ENCODE peak calls at places on chromosome 18, in eight cellular contexts. One of them, this sample, is unnamed.

GRCh38 chr18:11047817-11048216 is 101.6 kb downstream of the PIEZO2 start:
- DNase-seq in fibroblast of the conjunctiva: no peak
- DNase-seq in germinal center: no peak
- DNase-seq in NCI-H774: no peak
- DNase-seq in progenitor cell of endocrine pancreas: no peak
- DNase-seq in COR-L47: no peak
- DNase-seq in amniotic epithelial cell: no peak
- DNase-seq in cardiac septum: no peak
- DNase-seq in this sample: no peak

GRCh38 chr18:76506395-76506794 is 11.4 kb upstream of the ZNF516 start:
- DNase-seq in progenitor cell of endocrine pancreas: no peak
- DNase-seq in amniotic epithelial cell: no peak
- DNase-seq in cardiac septum: no peak
- DNase-seq in COR-L47: no peak
- DNase-seq in fibroblast of the conjunctiva: no peak
- DNase-seq in germinal center: no peak
- DNase-seq in NCI-H774: no peak
- DNase-seq in this sample: no peak

GRCh38 chr18:58057291-58057965 is 13.4 kb downstream of the NEDD4L start:
- DNase-seq in COR-L47: peak
- DNase-seq in germinal center: no peak
- DNase-seq in NCI-H774: peak
- DNase-seq in progenitor cell of endocrine pancreas: no peak
- DNase-seq in fibroblast of the conjunctiva: no peak
- DNase-seq in amniotic epithelial cell: no peak
- DNase-seq in cardiac septum: no peak
- DNase-seq in this sample: no peak

GRCh38 chr18:24089626-24090337 is 49.1 kb upstream of the CABYR start:
- DNase-seq in germinal center: no peak
- DNase-seq in COR-L47: no peak
- DNase-seq in cardiac septum: no peak
- DNase-seq in fibroblast of the conjunctiva: no peak
- DNase-seq in amniotic epithelial cell: no peak
- DNase-seq in progenitor cell of endocrine pancreas: no peak
- DNase-seq in NCI-H774: no peak
- DNase-seq in this sample: no peak

GRCh38 chr18:80191907-80192652 is 55.2 kb downstream of the PARD6G start:
- DNase-seq in COR-L47: no peak
- DNase-seq in NCI-H774: no peak
- DNase-seq in germinal center: no peak
- DNase-seq in progenitor cell of endocrine pancreas: no peak
- DNase-seq in fibroblast of the conjunctiva: no peak
- DNase-seq in amniotic epithelial cell: no peak
- DNase-seq in cardiac septum: no peak
- DNase-seq in this sample: no peak

GRCh38 chr18:5625076-5625475 is 81.3 kb upstream of the EPB41L3 start:
- DNase-seq in germinal center: no peak
- DNase-seq in amniotic epithelial cell: no peak
- DNase-seq in progenitor cell of endocrine pancreas: no peak
- DNase-seq in cardiac septum: no peak
- DNase-seq in NCI-H774: no peak
- DNase-seq in COR-L47: no peak
- DNase-seq in fibroblast of the conjunctiva: no peak
- DNase-seq in this sample: no peak

GRCh38 chr18:47750889-47751423 is 179.5 kb downstream of the SMAD2 start:
- DNase-seq in germinal center: no peak
- DNase-seq in amniotic epithelial cell: no peak
- DNase-seq in cardiac septum: peak
- DNase-seq in COR-L47: no peak
- DNase-seq in fibroblast of the conjunctiva: no peak
- DNase-seq in NCI-H774: no peak
- DNase-seq in progenitor cell of endocrine pancreas: no peak
- DNase-seq in this sample: no peak

GRCh38 chr18:49590608-49591007 is 28.8 kb downstream of the LIPG start:
- DNase-seq in cardiac septum: no peak
- DNase-seq in progenitor cell of endocrine pancreas: no peak
- DNase-seq in NCI-H774: no peak
- DNase-seq in fibroblast of the conjunctiva: no peak
- DNase-seq in COR-L47: no peak
- DNase-seq in germinal center: no peak
- DNase-seq in amniotic epithelial cell: peak
- DNase-seq in this sample: peak

GRCh38 chr18:21269349-21269748 is 27.3 kb downstream of the GREB1L start:
- DNase-seq in NCI-H774: no peak
- DNase-seq in COR-L47: no peak
- DNase-seq in progenitor cell of endocrine pancreas: no peak
- DNase-seq in cardiac septum: no peak
- DNase-seq in germinal center: no peak
- DNase-seq in fibroblast of the conjunctiva: no peak
- DNase-seq in amniotic epithelial cell: no peak
- DNase-seq in this sample: no peak

GRCh38 chr18:12768622-12769021 is 65.8 kb downstream of the PSMG2 start:
- DNase-seq in amniotic epithelial cell: peak
- DNase-seq in cardiac septum: no peak
- DNase-seq in progenitor cell of endocrine pancreas: no peak
- DNase-seq in fibroblast of the conjunctiva: no peak
- DNase-seq in COR-L47: no peak
- DNase-seq in germinal center: no peak
- DNase-seq in NCI-H774: no peak
- DNase-seq in this sample: no peak

GRCh38 chr18:10225300-10225699 is 229.1 kb upstream of the APCDD1 start:
- DNase-seq in COR-L47: no peak
- DNase-seq in NCI-H774: no peak
- DNase-seq in cardiac septum: no peak
- DNase-seq in fibroblast of the conjunctiva: no peak
- DNase-seq in germinal center: no peak
- DNase-seq in amniotic epithelial cell: no peak
- DNase-seq in progenitor cell of endocrine pancreas: no peak
- DNase-seq in this sample: no peak

GRCh38 chr18:42187611-42188378 is 232.8 kb downstream of the PIK3C3 start:
- DNase-seq in NCI-H774: no peak
- DNase-seq in germinal center: no peak
- DNase-seq in cardiac septum: no peak
- DNase-seq in progenitor cell of endocrine pancreas: no peak
- DNase-seq in fibroblast of the conjunctiva: no peak
- DNase-seq in COR-L47: no peak
- DNase-seq in amniotic epithelial cell: peak
- DNase-seq in this sample: no peak

GRCh38 chr18:75502286-75502685 is 74.8 kb upstream of the SMIM21 start:
- DNase-seq in cardiac septum: no peak
- DNase-seq in fibroblast of the conjunctiva: no peak
- DNase-seq in germinal center: no peak
- DNase-seq in progenitor cell of endocrine pancreas: no peak
- DNase-seq in amniotic epithelial cell: peak
- DNase-seq in NCI-H774: no peak
- DNase-seq in COR-L47: no peak
- DNase-seq in this sample: no peak

GRCh38 chr18:55419939-55420664 is 167.9 kb downstream of the TCF4 start:
- DNase-seq in NCI-H774: no peak
- DNase-seq in amniotic epithelial cell: no peak
- DNase-seq in fibroblast of the conjunctiva: no peak
- DNase-seq in COR-L47: no peak
- DNase-seq in germinal center: no peak
- DNase-seq in progenitor cell of endocrine pancreas: no peak
- DNase-seq in cardiac septum: no peak
- DNase-seq in this sample: no peak

GRCh38 chr18:55141318-55141717 is 182.1 kb upstream of the CCDC68 start:
- DNase-seq in COR-L47: no peak
- DNase-seq in progenitor cell of endocrine pancreas: no peak
- DNase-seq in cardiac septum: no peak
- DNase-seq in amniotic epithelial cell: no peak
- DNase-seq in fibroblast of the conjunctiva: no peak
- DNase-seq in germinal center: no peak
- DNase-seq in NCI-H774: no peak
- DNase-seq in this sample: no peak

GRCh38 chr18:24003903-24004640 is 10.5 kb upstream of the TTC39C start:
- DNase-seq in germinal center: no peak
- DNase-seq in COR-L47: no peak
- DNase-seq in NCI-H774: no peak
- DNase-seq in progenitor cell of endocrine pancreas: no peak
- DNase-seq in amniotic epithelial cell: no peak
- DNase-seq in fibroblast of the conjunctiva: no peak
- DNase-seq in cardiac septum: no peak
- DNase-seq in this sample: no peak

GRCh38 chr18:41940506-41941215 is 14.4 kb upstream of the PIK3C3 start:
- DNase-seq in COR-L47: no peak
- DNase-seq in NCI-H774: no peak
- DNase-seq in amniotic epithelial cell: peak
- DNase-seq in germinal center: no peak
- DNase-seq in progenitor cell of endocrine pancreas: no peak
- DNase-seq in fibroblast of the conjunctiva: peak
- DNase-seq in cardiac septum: no peak
- DNase-seq in this sample: no peak